ENCODE peak calls at places on chromosomes 12 and 14, in nine cellular contexts. G, Z, A, P, W, X, E, J and O are unnamed samples.
A peak's percentile ranks its signal among the peaks of the same experiment; 100 is the strongest.

GRCh38 chr14:55581011-55581806 is 1.2 kb downstream of the KTN1 start:
- DNase-seq in G (no peak), Z (peak; percentile 76), A (peak; percentile 72), P (peak; percentile 65), W (peak; percentile 64), X (peak; percentile 72), E (peak; percentile 61), J (peak; percentile 10), O (no peak)

GRCh38 chr14:35332517-35333346 is 40.5 kb downstream of the PSMA6 start:
- DNase-seq in G (no peak), Z (peak; percentile 52), A (peak; percentile 19), P (peak; percentile 76), W (peak; percentile 75), X (peak; percentile 22), E (no peak), J (peak; percentile 14), O (no peak)

GRCh38 chr12:7123806-7124519 is 4.7 kb downstream of the RBP5 start:
- DNase-seq in G (no peak), Z (no peak), A (no peak), P (no peak), W (peak; percentile 33), X (no peak), E (no peak), J (no peak), O (no peak)

GRCh38 chr12:7935773-7936581 is at the start of gene SLC2A3:
- DNase-seq in G (peak; percentile 72), Z (peak; percentile 94), A (peak; percentile 90), P (no peak), W (peak; percentile 76), X (peak; percentile 43), E (peak; percentile 79), J (peak; percentile 82), O (no peak)

GRCh38 chr12:84397846-84398245 is 514.8 kb downstream of the SLC6A15 start:
- DNase-seq in G (no peak), Z (no peak), A (no peak), P (no peak), W (no peak), X (no peak), E (no peak), J (no peak), O (no peak)

GRCh38 chr12:47818701-47819543 is 781 bp downstream of the HDAC7 start:
- DNase-seq in G (peak; percentile 85), Z (peak; percentile 70), A (peak; percentile 81), P (no peak), W (peak; percentile 71), X (peak; percentile 88), E (peak; percentile 64), J (peak; percentile 68), O (no peak)

GRCh38 chr14:59103396-59103795 is 85.1 kb upstream of the DAAM1 start:
- DNase-seq in G (no peak), Z (peak; percentile 71), A (no peak), P (no peak), W (no peak), X (no peak), E (no peak), J (no peak), O (no peak)

GRCh38 chr14:75805646-75806045 is 144.6 kb downstream of the TTLL5 start:
- DNase-seq in G (no peak), Z (no peak), A (no peak), P (no peak), W (no peak), X (no peak), E (no peak), J (no peak), O (no peak)

GRCh38 chr12:101298426-101298825 is 18.5 kb downstream of the UTP20 start:
- DNase-seq in G (no peak), Z (peak; percentile 83), A (no peak), P (peak; percentile 75), W (no peak), X (no peak), E (no peak), J (no peak), O (no peak)

GRCh38 chr14:68749487-68750475 is 43.1 kb downstream of the ZFP36L1 start:
- DNase-seq in G (no peak), Z (no peak), A (no peak), P (no peak), W (peak; percentile 76), X (no peak), E (no peak), J (no peak), O (no peak)

GRCh38 chr12:72141381-72141780 is 130.8 kb upstream of the TRHDE start:
- DNase-seq in G (no peak), Z (peak; percentile 4), A (no peak), P (peak; percentile 61), W (no peak), X (peak; percentile 5), E (peak; percentile 3), J (peak; percentile 81), O (peak; percentile 22)

GRCh38 chr14:56474419-56475022 is 105.1 kb upstream of the TMEM260 start:
- DNase-seq in G (peak; percentile 60), Z (peak; percentile 59), A (peak; percentile 75), P (peak; percentile 93), W (peak; percentile 72), X (peak; percentile 43), E (peak; percentile 49), J (peak; percentile 36), O (peak; percentile 23)

GRCh38 chr12:105342464-105342863 is 12.0 kb downstream of the C12orf75 start:
- DNase-seq in G (peak; percentile 37), Z (no peak), A (no peak), P (no peak), W (no peak), X (no peak), E (no peak), J (no peak), O (no peak)

GRCh38 chr12:78241472-78241871 is 410.8 kb downstream of the NAV3 start:
- DNase-seq in G (peak; percentile 30), Z (no peak), A (no peak), P (no peak), W (no peak), X (no peak), E (no peak), J (no peak), O (no peak)

GRCh38 chr12:54206807-54207206 is 18.0 kb upstream of the SMUG1 start:
- DNase-seq in G (no peak), Z (no peak), A (no peak), P (no peak), W (no peak), X (no peak), E (no peak), J (no peak), O (no peak)

GRCh38 chr12:54208591-54208990 is 19.8 kb upstream of the SMUG1 start:
- DNase-seq in G (no peak), Z (no peak), A (no peak), P (no peak), W (no peak), X (no peak), E (no peak), J (no peak), O (no peak)

GRCh38 chr12:54210400-54210790 is 21.6 kb upstream of the SMUG1 start:
- DNase-seq in G (no peak), Z (no peak), A (no peak), P (no peak), W (no peak), X (no peak), E (no peak), J (no peak), O (no peak)

GRCh38 chr12:54204316-54204715 is 15.5 kb upstream of the SMUG1 start:
- DNase-seq in G (no peak), Z (no peak), A (no peak), P (no peak), W (no peak), X (no peak), E (no peak), J (no peak), O (no peak)

DNA sequence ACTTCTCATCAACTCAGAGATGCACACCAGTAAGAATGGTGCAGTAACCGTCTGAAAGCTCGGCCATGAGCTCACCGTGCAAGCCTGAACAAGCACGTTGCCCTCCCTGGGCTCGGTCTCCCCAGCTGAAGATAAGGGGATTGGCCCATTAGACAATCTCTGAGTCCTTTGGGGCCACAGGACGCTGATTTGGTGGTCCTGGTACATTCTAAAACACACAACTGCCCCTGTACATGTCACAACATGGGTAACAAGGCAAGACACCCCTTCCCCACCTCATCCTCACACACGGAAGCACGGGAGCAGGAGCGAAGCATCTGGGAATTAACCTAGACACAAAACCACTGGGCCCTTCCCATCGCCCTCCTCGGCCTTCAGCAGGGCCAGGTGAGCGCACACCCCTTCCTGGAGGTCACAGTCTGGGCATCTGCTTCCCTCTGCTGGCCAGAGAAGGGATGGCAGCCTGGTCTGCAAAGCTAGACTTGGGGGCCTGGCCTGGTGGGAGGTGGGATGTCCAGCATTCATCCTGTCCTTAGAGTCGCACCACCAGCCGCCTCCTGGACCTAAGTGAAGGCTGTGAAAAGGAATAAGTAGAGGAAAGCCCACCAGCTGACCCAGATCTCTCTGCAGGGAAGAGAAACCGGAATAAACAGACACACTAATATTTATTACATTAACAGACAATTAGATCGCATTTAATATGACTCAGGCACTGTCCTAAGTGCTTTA is 18.9 kb upstream of the SMUG1 start:
- DNase-seq in G (peak; percentile 87), Z (peak; percentile 70), A (peak; percentile 96), P (peak; percentile 88), W (peak; percentile 85), X (peak; percentile 81), E (peak; percentile 84), J (peak; percentile 74), O (peak; percentile 69)
- TF ChIP-seq EZH2phosphoT487 in G (peak; percentile 20), Z (no peak), A (no peak), P (no peak), W (no peak), X (no peak), E (no peak), J (no peak), O (no peak)

GRCh38 chr14:32224731-32225377 is 21.8 kb upstream of the RNU6-8 start:
- DNase-seq in G (peak; percentile 47), Z (peak; percentile 83), A (peak; percentile 30), P (peak; percentile 73), W (peak; percentile 81), X (peak; percentile 80), E (no peak), J (no peak), O (no peak)
- TF ChIP-seq EZH2phosphoT487 in G (no peak), Z (no peak), A (no peak), P (no peak), W (no peak), X (no peak), E (no peak), J (no peak), O (no peak)

GRCh38 chr12:108821407-108822397 is 35.7 kb downstream of the SSH1 start:
- DNase-seq in G (no peak), Z (peak; percentile 87), A (no peak), P (no peak), W (no peak), X (no peak), E (no peak), J (no peak), O (no peak)
- TF ChIP-seq EZH2phosphoT487 in G (no peak), Z (no peak), A (no peak), P (no peak), W (no peak), X (no peak), E (no peak), J (no peak), O (no peak)

DNA sequence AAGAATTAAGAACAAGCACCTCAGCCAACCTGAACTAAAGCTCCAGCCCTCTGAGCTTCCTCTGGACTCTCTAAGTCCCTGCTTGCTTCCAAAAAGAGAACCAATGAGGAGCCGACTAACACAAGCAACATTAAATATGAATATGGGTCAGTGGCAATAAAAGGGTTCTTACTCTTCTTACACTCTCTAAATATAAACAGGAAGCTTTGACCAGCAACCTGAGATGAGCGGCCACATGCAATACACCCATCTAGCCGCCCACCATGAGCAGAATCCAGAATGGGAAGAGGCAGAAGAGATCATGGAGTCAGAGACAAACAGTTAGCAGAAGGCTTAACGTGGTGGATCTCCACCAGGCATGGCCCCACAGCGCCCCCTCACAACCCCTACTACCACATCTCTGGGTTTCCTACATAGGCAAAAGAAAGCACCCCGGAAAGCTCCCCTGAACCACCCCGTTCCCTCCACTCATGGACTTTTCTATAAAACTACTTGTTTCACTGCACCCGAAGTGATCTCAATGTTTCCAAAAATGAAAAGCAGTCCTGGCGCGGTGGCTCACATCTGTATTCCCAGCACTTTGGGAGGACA is 59.4 kb downstream of the TTC7B start:
- DNase-seq in G (peak; percentile 42), Z (no peak), A (peak; percentile 73), P (no peak), W (no peak), X (no peak), E (peak; percentile 14), J (no peak), O (no peak)
- TF ChIP-seq EZH2phosphoT487 in G (no peak), Z (no peak), A (no peak), P (no peak), W (no peak), X (no peak), E (no peak), J (no peak), O (no peak)